ENCODE peak calls at places on chromosomes 11 and 22, in eight cellular contexts. P is CD8-positive, alpha-beta memory T cell; Q is HCT116; R is IMR-90; T is neuronal stem cell; C is astrocyte; M is dorsolateral prefrontal cortex; E is transverse colon. J is an unnamed sample.

GRCh38 chr11:22778642-22779041 is 51.0 kb downstream of the SVIP start:
- DNase-seq in P (no peak), Q (no peak), R (no peak), T (no peak), C (no peak), M (no peak), E (no peak), J (no peak)

GRCh38 chr11:34364102-34364501 is 6.3 kb upstream of the ABTB2 start:
- DNase-seq in P (no peak), Q (no peak), R (no peak), T (no peak), C (no peak), M (no peak), E (no peak), J (no peak)

GRCh38 chr22:42444060-42444904 is 12.1 kb upstream of the NFAM1 start:
- DNase-seq in P (peak; percentile 63), Q (peak; percentile 67), R (peak; percentile 87), T (peak; percentile 89), C (peak; percentile 86), M (peak; percentile 60), E (peak; percentile 93), J (peak; percentile 82)

GRCh38 chr22:46089426-46090041 is 60.8 kb upstream of the PPARA start:
- DNase-seq in P (no peak), Q (no peak), R (no peak), T (no peak), C (no peak), M (no peak), E (peak; percentile 7), J (peak; percentile 35)

GRCh38 chr11:64772318-64773018 is 5.9 kb downstream of the SF1 start:
- DNase-seq in P (no peak), Q (no peak), R (no peak), T (no peak), C (no peak), M (no peak), E (no peak), J (no peak)

GRCh38 chr22:47622541-47622940 is 860.1 kb downstream of the TBC1D22A start:
- DNase-seq in P (no peak), Q (no peak), R (no peak), T (no peak), C (no peak), M (no peak), E (no peak), J (no peak)

GRCh38 chr11:16787035-16787744 is 48.7 kb downstream of the C11orf58 start:
- DNase-seq in P (no peak), Q (no peak), R (peak; percentile 23), T (no peak), C (peak; percentile 41), M (no peak), E (no peak), J (no peak)

GRCh38 chr22:50722048-50722701 is 15.8 kb upstream of the ACR start:
- DNase-seq in P (no peak), Q (no peak), R (no peak), T (no peak), C (no peak), M (no peak), E (no peak), J (no peak)

GRCh38 chr11:62573592-62574362 is at the start of gene EEF1G:
- DNase-seq in P (peak; percentile 96), Q (peak; percentile 99), R (peak; percentile 100), T (peak; percentile 99), C (peak; percentile 100), M (peak; percentile 99), E (peak; percentile 99), J (peak; percentile 98)

GRCh38 chr22:35230839-35231584 is 26.3 kb upstream of the HMGXB4 start:
- DNase-seq in P (no peak), Q (peak; percentile 50), R (no peak), T (no peak), C (no peak), M (no peak), E (peak; percentile 17), J (no peak)

GRCh38 chr11:116517584-116517983 is 255.2 kb downstream of the BUD13 start:
- DNase-seq in P (no peak), Q (no peak), R (no peak), T (no peak), C (no peak), M (no peak), E (no peak), J (no peak)

GRCh38 chr11:77026743-77027142 is 7.5 kb upstream of the B3GNT6 start:
- DNase-seq in P (no peak), Q (no peak), R (no peak), T (no peak), C (no peak), M (no peak), E (no peak), J (no peak)

GRCh38 chr11:109267293-109268095 is 154.5 kb upstream of the C11orf87 start:
- DNase-seq in P (no peak), Q (no peak), R (no peak), T (no peak), C (peak; percentile 51), M (no peak), E (no peak), J (no peak)

GRCh38 chr22:48319321-48320047 is 1508.2 kb downstream of the BRD1 start:
- DNase-seq in P (no peak), Q (no peak), R (no peak), T (no peak), C (no peak), M (no peak), E (no peak), J (peak; percentile 32)

GRCh38 chr11:119882316-119882715 is 153.3 kb upstream of the NECTIN1 start:
- DNase-seq in P (no peak), Q (no peak), R (no peak), T (no peak), C (no peak), M (no peak), E (no peak), J (no peak)

GRCh38 chr22:28072066-28072465 is 153.0 kb upstream of the PITPNB start:
- DNase-seq in P (no peak), Q (no peak), R (peak; percentile 44), T (no peak), C (peak; percentile 29), M (no peak), E (no peak), J (no peak)

GRCh38 chr11:57444362-57445074 is 15.8 kb upstream of the RTN4RL2 start:
- DNase-seq in P (no peak), Q (no peak), R (no peak), T (no peak), C (no peak), M (no peak), E (no peak), J (no peak)

GRCh38 chr22:30459206-30460052 is 12.4 kb downstream of the SEC14L3 start:
- DNase-seq in P (no peak), Q (no peak), R (peak; percentile 26), T (peak; percentile 43), C (no peak), M (no peak), E (no peak), J (no peak)

GRCh38 chr22:25758316-25758715 is 16.3 kb downstream of the MYO18B start:
- DNase-seq in P (no peak), Q (no peak), R (no peak), T (no peak), C (peak; percentile 54), M (no peak), E (no peak), J (no peak)

GRCh38 chr11:119432484-119433368 is 9.8 kb upstream of the THY1 start:
- DNase-seq in P (no peak), Q (no peak), R (peak; percentile 77), T (no peak), C (peak; percentile 90), M (peak; percentile 26), E (no peak), J (no peak)

GRCh38 chr11:71391352-71391751 is 56.8 kb downstream of the DHCR7 start:
- DNase-seq in P (no peak), Q (no peak), R (no peak), T (no peak), C (no peak), M (no peak), E (no peak), J (no peak)
- H3K27me3 ChIP-seq in P (no peaks in the 10 kb centered on the region), Q (peaks cover 80% of the 10 kb centered on the region), R (peaks cover 65% of the 10 kb centered on the region), T (no peaks in the 10 kb centered on the region), C (peaks cover 3% of the 10 kb centered on the region), M (no peaks in the 10 kb centered on the region), E (peaks cover 14% of the 10 kb centered on the region), J (peaks cover 10% of the 10 kb centered on the region)

GRCh38 chr11:42625757-42626156 is 686.0 kb upstream of the API5 start:
- DNase-seq in P (no peak), Q (no peak), R (no peak), T (no peak), C (no peak), M (no peak), E (no peak), J (no peak)
- H3K4me3 ChIP-seq in P (no peak overlapping the region), Q (no peak overlapping the region), R (no peak overlapping the region), T (no peak overlapping the region), C (no peak overlapping the region), M (no peak overlapping the region), E (no peak overlapping the region), J (no peak overlapping the region)

DNA sequence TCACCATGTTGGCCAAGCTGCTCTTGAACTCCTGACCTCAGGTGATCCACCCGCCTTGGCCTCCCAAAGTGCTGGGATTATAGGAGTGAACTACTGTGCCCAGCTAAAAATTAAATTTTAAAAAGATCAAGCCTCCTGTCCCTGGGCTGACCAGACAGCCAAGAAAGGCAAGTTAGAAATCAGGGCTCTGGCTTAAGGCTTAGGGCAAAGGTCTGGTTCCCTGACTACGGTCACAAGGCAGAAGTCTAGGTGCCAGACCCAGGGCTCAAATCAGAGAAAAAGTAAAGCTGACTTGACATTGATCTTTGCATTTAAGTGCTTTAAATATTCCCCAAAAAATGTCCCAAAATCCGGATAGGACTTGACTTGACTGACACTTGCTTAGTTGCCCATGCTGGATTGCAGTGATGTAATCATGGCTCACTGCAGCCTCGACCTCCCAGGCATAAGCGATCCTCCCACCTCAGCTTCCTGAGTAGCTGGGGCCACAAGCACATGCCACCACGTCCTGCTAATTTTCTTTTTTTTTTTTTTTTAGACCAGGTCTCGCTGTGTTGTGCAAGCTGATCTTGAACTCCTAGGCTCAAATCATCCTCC is 17.3 kb upstream of the CRKL start:
- DNase-seq in P (no peak), Q (no peak), R (no peak), T (no peak), C (no peak), M (no peak), E (no peak), J (no peak)
- H3K27me3 ChIP-seq in P (no peaks in the 10 kb centered on the region), Q (no peaks in the 10 kb centered on the region), R (no peaks in the 10 kb centered on the region), T (no peaks in the 10 kb centered on the region), C (no peaks in the 10 kb centered on the region), M (no peaks in the 10 kb centered on the region), E (no peaks in the 10 kb centered on the region), J (no peaks in the 10 kb centered on the region)

GRCh38 chr11:68282141-68282860 is 10.5 kb upstream of the C11orf24 start:
- DNase-seq in P (no peak), Q (no peak), R (no peak), T (no peak), C (no peak), M (no peak), E (no peak), J (peak; percentile 39)
- H3K4me3 ChIP-seq in P (peak overlapping the region; percentile 29), Q (no peak overlapping the region), R (no peak overlapping the region), T (no peak overlapping the region), C (no peak overlapping the region), M (no peak overlapping the region), E (no peak overlapping the region), J (no peak overlapping the region)

GRCh38 chr11:26931248-26931631 is 62.7 kb upstream of the FIBIN start:
- DNase-seq in P (no peak), Q (no peak), R (peak; percentile 30), T (no peak), C (no peak), M (no peak), E (no peak), J (no peak)
- H3K27me3 ChIP-seq in P (no peaks in the 10 kb centered on the region), Q (no peaks in the 10 kb centered on the region), R (peaks cover 2% of the 10 kb centered on the region), T (no peaks in the 10 kb centered on the region), C (no peaks in the 10 kb centered on the region), M (peaks cover 5% of the 10 kb centered on the region), E (no peaks in the 10 kb centered on the region), J (no peaks in the 10 kb centered on the region)

GRCh38 chr11:2268911-2269600 is 1.3 kb downstream of the ASCL2 start:
- DNase-seq in P (peak; percentile 38), Q (no peak), R (no peak), T (no peak), C (no peak), M (no peak), E (peak; percentile 48), J (peak; percentile 81)
- H3K4me3 ChIP-seq in P (peak overlapping the region; percentile 41), Q (peak overlapping the region; percentile 38), R (no peak overlapping the region), T (no peak overlapping the region), C (no peak overlapping the region), M (peak overlapping the region; percentile 24), E (peak overlapping the region; percentile 25), J (peak overlapping the region; percentile 54)

J was measured in lower lobe of right lung.